ENCODE peak calls at places on chromosomes 7 and 10, in four cellular contexts. P is upper lobe of left lung, I is gastrocnemius medialis, D is heart left ventricle. F is an unnamed sample.

GRCh38 chr7:98223351-98223897 is 12.2 kb downstream of the BHLHA15 start:
- DNase-seq in P (no peak), I (no peak), D (peak; percentile 8), F (no peak)

GRCh38 chr7:84999450-84999849 is 187.4 kb downstream of the SEMA3D start:
- DNase-seq in P (no peak), I (no peak), D (no peak), F (no peak)

GRCh38 chr10:89419548-89419947 is 5.2 kb downstream of the IFIT5 start:
- DNase-seq in P (no peak), I (no peak), D (no peak), F (no peak)

GRCh38 chr10:29039659-29040309 is 249.1 kb upstream of the LYZL1 start:
- DNase-seq in P (no peak), I (no peak), D (no peak), F (no peak)

GRCh38 chr10:13684813-13685511 is 98.2 kb downstream of the PRPF18 start:
- DNase-seq in P (no peak), I (no peak), D (no peak), F (no peak)

GRCh38 chr7:104363355-104363754 is 35.0 kb downstream of the LHFPL3 start:
- DNase-seq in P (no peak), I (no peak), D (no peak), F (no peak)

GRCh38 chr10:63788152-63788821 is 267.1 kb downstream of the REEP3 start:
- DNase-seq in P (no peak), I (no peak), D (no peak), F (no peak)

GRCh38 chr10:84256510-84257342 is 11.9 kb downstream of the RGR start:
- DNase-seq in P (no peak), I (no peak), D (peak; percentile 71), F (peak; percentile 64)

GRCh38 chr7:49523870-49524269 is 249.6 kb upstream of the VWC2 start:
- DNase-seq in P (no peak), I (no peak), D (no peak), F (no peak)

GRCh38 chr7:41449694-41450093 is 253.2 kb downstream of the INHBA start:
- DNase-seq in P (no peak), I (no peak), D (no peak), F (no peak)

GRCh38 chr7:140653319-140654108 is 12.9 kb upstream of the DENND2A start:
- DNase-seq in P (peak; percentile 54), I (peak; percentile 46), D (peak; percentile 64), F (peak; percentile 82)

GRCh38 chr7:128957613-128958012 is 19.9 kb downstream of the IRF5 start:
- DNase-seq in P (no peak), I (no peak), D (no peak), F (no peak)

GRCh38 chr10:49056356-49056755 is 59.0 kb downstream of the VSTM4 start:
- DNase-seq in P (no peak), I (no peak), D (no peak), F (no peak)

DNA sequence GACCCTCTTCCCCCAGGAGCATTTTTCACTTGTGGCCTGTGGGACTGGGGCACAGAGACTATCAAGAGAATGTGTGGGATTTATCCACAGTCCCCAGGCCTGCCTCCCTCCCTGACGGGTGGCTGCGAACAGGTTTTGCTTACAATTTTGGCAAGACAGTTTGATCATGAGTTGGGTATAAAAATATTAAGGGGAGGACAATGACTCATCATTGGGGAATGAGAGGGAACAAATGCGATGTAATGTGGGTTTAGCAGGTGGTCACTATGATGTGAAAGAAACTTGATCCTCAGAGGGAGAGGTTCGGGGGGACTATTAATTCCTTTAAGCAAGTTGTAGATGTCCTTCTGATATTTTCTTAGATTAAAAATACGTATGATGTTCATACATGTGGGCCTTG is 52.2 kb downstream of the EMX2 start:
- DNase-seq in P (no peak), I (no peak), D (no peak), F (no peak)
- TF ChIP-seq POLR2A in P (no peak), I (no peak), D (no peak), F (no peak)

DNA sequence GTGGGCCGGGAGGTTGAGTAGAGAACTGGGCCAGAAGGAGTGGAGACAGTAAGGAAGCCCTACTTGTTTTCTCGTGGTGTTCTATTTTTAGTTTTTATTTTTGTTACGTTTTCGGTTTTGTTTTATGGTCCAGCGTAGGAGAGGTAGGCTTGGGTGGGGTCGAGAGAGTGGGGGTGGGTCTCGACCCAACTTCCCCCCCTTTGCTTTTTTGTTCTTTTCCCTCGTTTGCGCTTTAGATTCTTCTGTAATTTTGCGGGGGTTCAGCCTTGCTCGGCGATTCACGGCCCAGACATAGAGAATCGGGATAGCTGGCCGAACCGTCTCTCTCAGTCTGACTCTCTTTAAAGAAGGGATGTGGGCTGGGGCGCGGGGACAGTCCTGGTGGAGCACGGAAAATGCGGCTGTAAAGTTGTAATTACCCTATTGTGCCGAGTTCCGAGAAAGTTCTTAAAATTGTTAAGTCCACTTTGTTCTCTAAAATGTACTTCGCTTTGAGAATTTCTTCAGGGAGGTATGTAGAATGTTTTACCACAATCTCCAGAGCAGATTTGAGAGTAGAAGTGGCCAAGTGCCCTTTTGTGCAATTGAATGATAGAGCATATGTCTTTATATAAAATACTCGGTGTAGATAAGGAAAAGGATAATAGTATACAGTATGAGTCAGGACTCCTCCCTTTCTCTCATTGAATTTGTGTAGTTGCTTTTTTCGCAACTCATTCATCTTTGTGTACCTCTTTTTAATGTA is 816 bp downstream of the DMTF1 start:
- DNase-seq in P (peak; percentile 34), I (no peak), D (peak; percentile 37), F (no peak)
- TF ChIP-seq POLR2A in P (no peak), I (no peak), D (no peak), F (peak; percentile 62)

DNA sequence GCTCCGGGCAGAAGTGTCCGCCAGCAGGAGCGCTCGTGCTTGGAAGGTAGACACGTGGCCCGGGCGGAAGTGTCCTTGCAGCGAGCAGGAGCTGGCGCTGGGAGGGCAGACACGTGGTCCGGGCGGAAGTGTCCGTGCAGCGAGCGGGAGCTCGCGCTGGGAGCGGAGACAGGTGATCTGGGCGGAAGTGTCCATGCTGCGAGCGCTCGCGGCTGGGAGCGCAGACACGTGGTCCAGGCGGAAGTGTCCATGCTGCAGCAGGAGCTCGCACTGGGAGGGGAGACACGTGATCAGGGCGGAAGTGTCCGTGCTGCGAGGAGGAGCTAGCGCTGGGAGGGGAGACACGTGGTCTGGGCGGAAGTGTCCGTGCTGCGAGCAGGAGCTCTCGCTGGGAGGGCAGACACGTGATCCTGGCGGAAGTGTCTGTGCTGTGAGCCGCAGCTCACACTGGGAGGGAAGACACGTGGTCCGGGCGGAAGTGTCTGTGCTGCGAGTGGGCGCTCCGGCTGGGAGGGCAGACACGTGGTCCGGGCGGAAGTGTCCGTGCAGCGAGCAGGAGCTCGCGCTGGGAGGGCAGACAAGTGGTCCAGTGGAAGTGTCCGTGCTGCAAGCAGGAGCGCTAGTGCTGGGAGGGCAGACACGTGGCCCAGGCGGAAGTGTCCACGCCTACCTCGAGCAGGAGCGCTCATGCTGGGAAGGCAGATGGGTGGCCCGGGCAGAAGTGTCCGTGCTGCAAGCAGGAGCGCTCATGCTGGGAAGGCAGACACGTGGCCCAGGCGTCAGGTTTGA is 41.1 kb upstream of the PRKAR1B start:
- DNase-seq in P (no peak), I (peak; percentile 43), D (peak; percentile 60), F (no peak)
- TF ChIP-seq POLR2A in P (no peak), I (no peak), D (no peak), F (no peak)

GRCh38 chr10:104267721-104268690 is 978 bp upstream of the GSTO2 start:
- DNase-seq in P (no peak), I (no peak), D (no peak), F (no peak)
- TF ChIP-seq POLR2A in P (no peak), I (no peak), D (no peak), F (no peak)

F was measured in Peyer's patch.